ENCODE peak calls at places on chromosomes 6 and 20, in eight cellular contexts. O is upper lobe of right lung, S is astrocyte of the spinal cord, C is RWPE2, J is PC-9, G is fibroblast of villous mesenchyme, F is mucosa of descending colon, N is right atrium auricular region. P is an unnamed sample.

GRCh38 chr6:34890526-34890910 is 1.5 kb downstream of the ANKS1A start:
- DNase-seq in O (no peak), S (no peak), C (no peak), J (no peak), G (no peak), F (no peak), N (no peak), P (no peak)

GRCh38 chr6:167836722-167837121 is 10.0 kb downstream of the AFDN start:
- DNase-seq in O (no peak), S (no peak), C (no peak), J (no peak), G (no peak), F (no peak), N (no peak), P (no peak)

GRCh38 chr6:12392490-12392889 is 102.3 kb downstream of the EDN1 start:
- DNase-seq in O (no peak), S (no peak), C (no peak), J (no peak), G (no peak), F (no peak), N (no peak), P (no peak)

GRCh38 chr6:6942826-6943225 is 164.9 kb upstream of the RREB1 start:
- DNase-seq in O (peak; percentile 82), S (peak; percentile 47), C (no peak), J (no peak), G (no peak), F (peak; percentile 49), N (no peak), P (no peak)

GRCh38 chr6:169684056-169684455 is 17.8 kb downstream of the WDR27 start:
- DNase-seq in O (no peak), S (no peak), C (no peak), J (no peak), G (no peak), F (no peak), N (no peak), P (no peak)

GRCh38 chr6:170050591-170051041 is 240.3 kb downstream of the DLL1 start:
- DNase-seq in O (peak; percentile 51), S (no peak), C (peak; percentile 29), J (no peak), G (no peak), F (no peak), N (peak; percentile 57), P (no peak)

GRCh38 chr6:99790679-99791078 is 184.0 kb downstream of the PRDM13 start:
- DNase-seq in O (no peak), S (no peak), C (no peak), J (no peak), G (no peak), F (no peak), N (no peak), P (no peak)

GRCh38 chr6:151067684-151068596 is 171.8 kb upstream of the AKAP12 start:
- DNase-seq in O (no peak), S (peak; percentile 98), C (peak; percentile 81), J (peak; percentile 99), G (peak; percentile 94), F (no peak), N (peak; percentile 79), P (peak; percentile 95)

GRCh38 chr6:55636406-55637102 is 57.6 kb upstream of the HMGCLL1 start:
- DNase-seq in O (no peak), S (peak; percentile 64), C (no peak), J (peak; percentile 86), G (peak; percentile 34), F (no peak), N (no peak), P (peak; percentile 17)

GRCh38 chr6:87378947-87379346 is 28.8 kb upstream of the CFAP206 start:
- DNase-seq in O (no peak), S (no peak), C (no peak), J (no peak), G (no peak), F (no peak), N (no peak), P (no peak)

GRCh38 chr20:60754866-60755265 is 497.2 kb upstream of the CDH4 start:
- DNase-seq in O (no peak), S (no peak), C (no peak), J (no peak), G (no peak), F (no peak), N (no peak), P (no peak)

GRCh38 chr6:32173051-32173727 is 2.7 kb downstream of the AGPAT1 start:
- DNase-seq in O (no peak), S (no peak), C (no peak), J (no peak), G (no peak), F (no peak), N (no peak), P (no peak)

GRCh38 chr20:3820901-3821727 is 767 bp downstream of the AP5S1 start:
- DNase-seq in O (no peak), S (no peak), C (no peak), J (no peak), G (no peak), F (no peak), N (no peak), P (no peak)

GRCh38 chr20:21613512-21613911 is 92.0 kb upstream of the PAX1 start:
- DNase-seq in O (no peak), S (no peak), C (no peak), J (no peak), G (no peak), F (peak; percentile 60), N (no peak), P (no peak)

GRCh38 chr6:37171141-37171969 is 1.4 kb downstream of the PIM1 start:
- DNase-seq in O (peak; percentile 78), S (peak; percentile 71), C (peak; percentile 59), J (no peak), G (no peak), F (peak; percentile 75), N (peak; percentile 64), P (no peak)

GRCh38 chr6:114342826-114343781 is at the start of gene HS3ST5:
- DNase-seq in O (peak; percentile 64), S (no peak), C (peak; percentile 42), J (no peak), G (no peak), F (peak; percentile 58), N (no peak), P (no peak)

GRCh38 chr6:167827062-167827587 is 414 bp downstream of the AFDN start:
- DNase-seq in O (peak; percentile 74), S (no peak), C (no peak), J (no peak), G (no peak), F (peak; percentile 74), N (no peak), P (no peak)

GRCh38 chr6:29603930-29604329 is 19.0 kb downstream of the OR2H2 start:
- DNase-seq in O (no peak), S (no peak), C (no peak), J (no peak), G (no peak), F (no peak), N (no peak), P (no peak)

GRCh38 chr6:166274163-166274562 is 34.0 kb downstream of the PRR18 start:
- DNase-seq in O (no peak), S (no peak), C (no peak), J (no peak), G (no peak), F (no peak), N (no peak), P (no peak)

GRCh38 chr6:85323435-85324040 is 126.3 kb upstream of the NT5E start:
- DNase-seq in O (no peak), S (peak; percentile 85), C (no peak), J (peak; percentile 46), G (peak; percentile 81), F (peak; percentile 59), N (peak; percentile 80), P (peak; percentile 54)

GRCh38 chr6:166176106-166176505 is 8.5 kb upstream of the TBXT start:
- DNase-seq in O (no peak), S (no peak), C (no peak), J (no peak), G (no peak), F (no peak), N (no peak), P (no peak)

DNA sequence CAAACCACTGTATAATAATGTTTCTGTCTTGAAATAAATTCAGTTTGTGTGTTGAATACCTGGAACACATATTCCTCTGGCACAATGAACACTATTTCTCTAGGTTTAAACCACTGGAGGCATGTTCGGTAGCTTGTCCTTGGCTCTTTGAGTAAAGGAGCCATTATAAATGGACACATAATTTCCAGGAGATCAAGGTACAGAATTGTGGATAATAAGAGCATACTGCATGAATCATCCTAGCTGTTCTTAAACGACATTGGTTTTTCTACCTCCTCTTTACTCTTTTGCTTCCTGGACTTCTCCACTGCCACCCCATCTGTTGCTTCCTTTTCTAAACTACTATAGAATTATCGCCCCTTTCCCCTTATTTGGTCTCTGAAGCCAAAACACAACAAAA is 1.2 kb downstream of the CENPW start:
- DNase-seq in O (no peak), S (no peak), C (no peak), J (no peak), G (no peak), F (no peak), N (no peak), P (no peak)
- H3K4me3 ChIP-seq in O (no peak overlapping the region), S (peak overlapping the region; percentile 73), C (peak overlapping the region; percentile 57), J (peak overlapping the region; percentile 84), G (peak overlapping the region; percentile 78), F (no peak overlapping the region), N (no peak overlapping the region), P (peak overlapping the region; percentile 90)

DNA sequence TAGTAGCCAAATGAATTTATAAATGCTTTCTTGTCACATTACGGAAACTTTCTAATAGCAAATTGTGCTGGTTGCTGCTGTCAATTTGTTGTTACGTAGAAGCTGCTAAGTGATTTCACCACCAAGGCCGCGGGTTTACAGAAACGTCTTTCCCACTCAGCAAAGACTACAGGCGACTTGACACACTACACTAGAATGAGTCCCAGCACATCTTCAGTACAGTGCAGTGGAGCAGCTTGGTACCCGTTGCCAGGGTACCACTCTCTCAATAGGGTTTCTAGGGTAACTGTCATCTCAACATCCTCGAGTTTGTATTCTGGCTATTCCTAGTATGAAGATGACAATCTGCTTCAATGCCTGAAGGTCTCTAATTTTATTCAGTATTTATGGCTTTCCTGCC is 22.7 kb upstream of the ZDHHC14 start:
- DNase-seq in O (no peak), S (no peak), C (no peak), J (no peak), G (no peak), F (no peak), N (no peak), P (no peak)
- TF ChIP-seq CTCF in O (no peak), S (no peak), C (no peak), J (no peak), G (no peak), F (no peak), N (no peak), P (no peak)

DNA sequence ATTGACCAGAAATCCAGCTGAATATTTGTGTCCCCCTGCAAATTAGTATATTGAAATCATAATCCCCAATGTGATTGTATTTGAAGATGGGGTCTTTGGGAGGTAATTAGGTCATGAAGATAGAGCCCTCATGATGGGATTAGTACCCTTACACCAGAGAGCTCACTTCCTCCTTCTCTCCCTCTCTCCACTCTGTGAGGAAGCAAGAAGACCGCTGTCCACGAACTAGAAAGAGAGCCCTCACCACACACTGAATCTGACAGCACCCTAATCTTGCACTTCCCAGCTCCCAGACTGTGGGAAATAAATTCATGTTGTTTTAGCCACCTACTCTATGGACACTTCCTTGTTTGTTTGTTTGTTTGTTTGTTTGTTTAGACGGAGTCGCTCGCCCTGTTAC is 11.9 kb upstream of the PLAGL1 start:
- DNase-seq in O (no peak), S (no peak), C (no peak), J (no peak), G (no peak), F (no peak), N (no peak), P (no peak)
- H3K4me3 ChIP-seq in O (no peak overlapping the region), S (no peak overlapping the region), C (no peak overlapping the region), J (no peak overlapping the region), G (no peak overlapping the region), F (no peak overlapping the region), N (no peak overlapping the region), P (no peak overlapping the region)

GRCh38 chr6:89375427-89375868 is 22.9 kb upstream of the UBE2J1 start:
- DNase-seq in O (peak; percentile 86), S (no peak), C (no peak), J (peak; percentile 84), G (no peak), F (peak; percentile 74), N (no peak), P (no peak)
- TF ChIP-seq CTCF in O (peak; percentile 34), S (peak; percentile 16), C (no peak), J (peak; percentile 42), G (no peak), F (no peak), N (peak; percentile 42), P (no peak)

P was measured in AG04449.